ENCODE peak calls at places on chromosomes 2 and 18, in seven cellular contexts. O is fibroblast of lung, U is A549, S is OCI-LY7, G is MM.1S, N is neuronal stem cell, D is HCT116. F is an unnamed sample.

GRCh38 chr2:68809324-68810240 is 61.6 kb downstream of the BMP10 start:
- DNase-seq in O (no peak), U (no peak), S (no peak), G (no peak), N (no peak), D (no peak), F (peak)

GRCh38 chr2:235390108-235390815 is 103.6 kb upstream of the AGAP1 start:
- DNase-seq in O (peak), U (no peak), S (peak), G (peak), N (no peak), D (no peak), F (peak)

GRCh38 chr2:61134141-61134540 is 27.8 kb upstream of the C2orf74 start:
- DNase-seq in O (peak), U (no peak), S (no peak), G (no peak), N (no peak), D (no peak), F (no peak)

GRCh38 chr2:23651187-23651983 is 266.4 kb downstream of the KLHL29 start:
- DNase-seq in O (peak), U (no peak), S (no peak), G (no peak), N (no peak), D (no peak), F (no peak)

GRCh38 chr2:162989507-162989906 is 150.9 kb upstream of the KCNH7 start:
- DNase-seq in O (no peak), U (no peak), S (no peak), G (peak), N (no peak), D (no peak), F (no peak)

GRCh38 chr2:158668394-158668793 is 126.7 kb upstream of the DAPL1 start:
- DNase-seq in O (peak), U (no peak), S (no peak), G (no peak), N (no peak), D (no peak), F (no peak)

GRCh38 chr2:20972792-20973565 is 70.9 kb downstream of the APOB start:
- DNase-seq in O (no peak), U (no peak), S (no peak), G (no peak), N (no peak), D (no peak), F (no peak)

GRCh38 chr2:8236391-8236790 is 445.5 kb upstream of the ID2 start:
- DNase-seq in O (no peak), U (no peak), S (no peak), G (no peak), N (no peak), D (no peak), F (no peak)

GRCh38 chr2:237486334-237486818 is 675 bp upstream of the MLPH start:
- DNase-seq in O (peak), U (no peak), S (no peak), G (no peak), N (no peak), D (no peak), F (no peak)

GRCh38 chr18:8948471-8949149 is 153.9 kb upstream of the NDUFV2 start:
- DNase-seq in O (peak), U (peak), S (peak), G (no peak), N (no peak), D (no peak), F (no peak)

GRCh38 chr2:37610638-37611289 is 60.7 kb downstream of the CDC42EP3 start:
- DNase-seq in O (peak), U (no peak), S (no peak), G (no peak), N (no peak), D (no peak), F (no peak)

GRCh38 chr2:184628051-184628450 is 29.7 kb downstream of the ZNF804A start:
- DNase-seq in O (no peak), U (no peak), S (no peak), G (no peak), N (no peak), D (no peak), F (no peak)

GRCh38 chr18:55256568-55257289 is 297.5 kb upstream of the CCDC68 start:
- DNase-seq in O (peak), U (no peak), S (no peak), G (no peak), N (no peak), D (no peak), F (no peak)
- H3K4me2 ChIP-seq in O (no peak), U (peak), S (no peak), G (no peak), N (no peak), D (no peak), F (no peak)

GRCh38 chr2:106140913-106141312 is 53.2 kb downstream of the UXS1 start:
- DNase-seq in O (no peak), U (no peak), S (no peak), G (no peak), N (no peak), D (no peak), F (no peak)
- H3K4me2 ChIP-seq in O (no peak), U (no peak), S (no peak), G (no peak), N (no peak), D (no peak), F (no peak)

DNA sequence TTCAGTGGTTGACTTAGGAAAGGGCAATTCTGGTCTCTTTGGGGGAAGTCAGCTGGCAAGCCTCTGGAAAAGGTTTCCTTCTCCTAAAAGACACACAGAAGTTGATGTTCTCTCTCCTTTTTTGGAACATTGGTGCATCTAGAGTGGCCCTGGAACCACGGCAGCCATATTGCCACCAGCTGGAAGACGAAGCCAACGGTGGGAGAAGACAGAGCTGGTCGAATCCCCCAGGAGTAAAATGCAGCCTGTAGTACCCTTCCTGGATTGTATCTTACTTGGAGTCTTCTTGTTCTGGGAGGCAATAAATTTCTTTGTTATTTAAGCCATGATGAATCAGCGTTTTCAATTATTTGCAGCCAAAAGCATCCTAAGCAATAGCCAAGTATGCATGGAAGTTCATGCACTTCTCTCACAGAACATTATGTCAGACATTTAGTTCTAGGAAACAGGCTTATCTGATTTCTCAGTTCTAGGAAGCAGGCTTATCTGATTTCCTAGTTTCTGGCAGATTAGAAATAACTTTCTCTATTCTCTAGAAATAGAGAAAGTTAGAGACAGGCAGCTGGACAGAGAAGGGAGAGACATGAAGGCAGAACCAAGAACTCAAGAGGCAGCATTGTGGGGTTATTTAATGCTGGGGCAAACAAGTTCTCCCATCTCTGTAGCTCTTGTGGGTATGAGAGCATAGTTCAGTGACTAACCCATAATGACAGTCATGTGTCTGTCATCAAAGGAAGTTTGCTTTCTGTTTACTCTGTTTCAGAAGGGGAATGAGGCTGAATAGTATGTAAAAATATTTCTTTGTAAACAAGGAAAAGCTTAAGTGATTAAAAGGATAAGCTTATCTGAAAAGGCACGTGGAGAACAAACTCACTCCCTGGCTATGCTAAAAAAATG is 40.5 kb upstream of the NABP1 start:
- DNase-seq in O (peak), U (peak), S (no peak), G (peak), N (no peak), D (peak), F (no peak)
- H3K4me2 ChIP-seq in O (peak), U (peak), S (no peak), G (peak), N (no peak), D (peak), F (no peak)

GRCh38 chr18:48116873-48117630 is 186.6 kb upstream of the SMAD2 start:
- DNase-seq in O (no peak), U (no peak), S (no peak), G (no peak), N (no peak), D (no peak), F (no peak)
- H3K4me2 ChIP-seq in O (no peak), U (no peak), S (no peak), G (no peak), N (no peak), D (no peak), F (no peak)

GRCh38 chr2:238811293-238811692 is 36.6 kb upstream of the TWIST2 start:
- DNase-seq in O (no peak), U (no peak), S (no peak), G (no peak), N (no peak), D (no peak), F (no peak)
- H3K4me2 ChIP-seq in O (no peak), U (no peak), S (no peak), G (no peak), N (no peak), D (no peak), F (no peak)

GRCh38 chr2:10041711-10042110 is 1.6 kb upstream of the KLF11 start:
- DNase-seq in O (no peak), U (no peak), S (no peak), G (no peak), N (no peak), D (no peak), F (no peak)
- H3K4me2 ChIP-seq in O (no peak), U (no peak), S (no peak), G (no peak), N (no peak), D (no peak), F (no peak)

F was measured in Karpas-422.